ENCODE peak calls at places on chromosomes 13 and 19, in six cellular contexts. C is activated T-helper 1 cell treated with anti-CD3 and anti-CD28 coated beads, Interleukin-12 subunit alpha, Interleukin-12 subunit beta, Interleukin-2, Interleukin-4 antibody, amounts not matched to agents 30 ng/mL and 10 ng/mL and 1 ng/mL, durations not matched to agents 14 hours and 24 hours and 36 hours; B is nephron progenitor cell; W is tibial artery; M is body of pancreas; P is left ventricle myocardium inferior. F is an unnamed sample.

GRCh38 chr13:60627071-60627686 is 230.2 kb downstream of the TDRD3 start:
- DNase-seq in B (peak), C (no peak), W (no peak), P (no peak), M (peak), F (peak)

GRCh38 chr19:6593651-6594416 is 2.9 kb upstream of the CD70 start:
- DNase-seq in B (no peak), W (no peak), M (no peak), P (no peak), C (no peak), F (no peak)

GRCh38 chr13:97191143-97191542 is 31.0 kb upstream of the MBNL2 start:
- DNase-seq in C (no peak), P (no peak), W (no peak), M (no peak), B (no peak), F (no peak)

GRCh38 chr13:47291116-47291656 is 394.3 kb upstream of the HTR2A start:
- DNase-seq in P (no peak), W (no peak), C (no peak), M (no peak), B (no peak), F (no peak)

GRCh38 chr13:58704953-58705352 is 1073.4 kb downstream of the PCDH17 start:
- DNase-seq in W (no peak), P (no peak), C (no peak), M (no peak), B (no peak), F (no peak)

GRCh38 chr13:24875566-24875965 is 111.6 kb downstream of the RNF17 start:
- DNase-seq in C (no peak), M (no peak), P (no peak), B (no peak), W (no peak), F (no peak)

GRCh38 chr19:5038631-5039271 is 69.8 kb downstream of the KDM4B start:
- DNase-seq in P (no peak), B (no peak), C (no peak), W (no peak), M (no peak), F (no peak)

GRCh38 chr19:6720369-6721112 is at the start of gene C3:
- DNase-seq in C (no peak), P (peak), M (peak), B (no peak), W (peak), F (peak)

GRCh38 chr19:2059422-2060201 is 8.6 kb upstream of the MKNK2 start:
- DNase-seq in M (peak), W (peak), C (no peak), P (no peak), B (peak), F (no peak)

GRCh38 chr19:39196320-39196719 is 444 bp upstream of the NCCRP1 start:
- DNase-seq in C (no peak), B (peak), W (no peak), M (no peak), P (no peak), F (no peak)

GRCh38 chr13:40681341-40682051 is 15.1 kb upstream of the FOXO1 start:
- DNase-seq in M (no peak), W (no peak), B (no peak), C (no peak), P (no peak), F (no peak)

GRCh38 chr19:42330521-42330835 is 5.0 kb downstream of the MEGF8 start:
- DNase-seq in W (no peak), C (no peak), P (no peak), M (no peak), B (no peak), F (peak)

GRCh38 chr13:66656050-66656449 is 574.1 kb downstream of the PCDH9 start:
- DNase-seq in C (no peak), M (no peak), W (no peak), B (no peak), P (no peak), F (no peak)

GRCh38 chr19:57566396-57567256 is 7.0 kb upstream of the ZNF550 start:
- DNase-seq in W (no peak), B (no peak), C (no peak), P (no peak), M (no peak), F (no peak)

GRCh38 chr19:17074628-17075034 is 621 bp downstream of the HAUS8 start:
- DNase-seq in M (no peak), C (no peak), B (no peak), W (no peak), P (no peak), F (no peak)

GRCh38 chr13:73945371-73945770 is 188.8 kb downstream of the KLF12 start:
- DNase-seq in C (no peak), M (no peak), B (no peak), W (no peak), P (no peak), F (no peak)

GRCh38 chr19:35262101-35262761 is 6.5 kb upstream of the USF2 start:
- DNase-seq in P (no peak), M (peak), W (peak), B (no peak), C (no peak), F (no peak)

GRCh38 chr13:114032121-114032799 is 58.4 kb upstream of the C13orf46 start:
- DNase-seq in B (no peak), P (no peak), W (no peak), M (no peak), C (no peak), F (no peak)

GRCh38 chr13:35994131-35994966 is 136.8 kb downstream of the DCLK1 start:
- DNase-seq in B (no peak), W (peak), C (no peak), P (peak), M (peak), F (no peak)

GRCh38 chr13:99018418-99019180 is 40.7 kb upstream of the DOCK9 start:
- DNase-seq in P (no peak), M (no peak), W (no peak), B (no peak), C (no peak), F (no peak)

GRCh38 chr19:50835103-50835784 is 1.9 kb upstream of the KLK15 start:
- DNase-seq in B (no peak), M (peak), C (no peak), P (no peak), W (no peak), F (no peak)

GRCh38 chr19:14433454-14434156 is 499 bp downstream of the PKN1 start:
- DNase-seq in P (no peak), B (no peak), C (no peak), W (no peak), M (peak), F (no peak)

F was measured in tibial nerve.